ENCODE peak calls at places on chromosomes 7 and 10, in four cellular contexts. G, R, S and Z are unnamed samples.
A peak's percentile ranks its signal among the peaks of the same experiment; 100 is the strongest.

GRCh38 chr10:4663162-4663992 is 162.6 kb upstream of the AKR1E2 start:
- DNase-seq in G (peak; percentile 92), R (peak; percentile 33), S (peak; percentile 79), Z (peak; percentile 99)

GRCh38 chr7:127803626-127804025 is 151.6 kb downstream of the SND1 start:
- DNase-seq in G (no peak), R (no peak), S (no peak), Z (peak; percentile 53)

GRCh38 chr10:48885376-48885775 is 54.3 kb downstream of the LRRC18 start:
- DNase-seq in G (peak; percentile 25), R (peak; percentile 9), S (peak; percentile 57), Z (no peak)

GRCh38 chr10:12597800-12598750 is 248.7 kb downstream of the CAMK1D start:
- DNase-seq in G (no peak), R (no peak), S (peak; percentile 31), Z (no peak)

GRCh38 chr10:34655286-34656170 is 159.6 kb downstream of the PARD3 start:
- DNase-seq in G (peak; percentile 59), R (peak; percentile 71), S (peak; percentile 90), Z (peak; percentile 42)

GRCh38 chr10:131676971-131677421 is 223.8 kb upstream of the PPP2R2D start:
- DNase-seq in G (peak; percentile 45), R (peak; percentile 82), S (peak; percentile 28), Z (no peak)

GRCh38 chr10:51574248-51575067 is 124.9 kb downstream of the CSTF2T start:
- DNase-seq in G (no peak), R (no peak), S (no peak), Z (no peak)

GRCh38 chr7:102395620-102395957 is 574 bp upstream of the PRKRIP1 start:
- DNase-seq in G (peak; percentile 27), R (no peak), S (no peak), Z (no peak)

GRCh38 chr7:64795176-64795575 is 948 bp downstream of the ZNF138 start:
- DNase-seq in G (no peak), R (no peak), S (peak; percentile 33), Z (no peak)

GRCh38 chr10:62506371-62506770 is 132.2 kb downstream of the ZNF365 start:
- DNase-seq in G (peak; percentile 85), R (no peak), S (no peak), Z (no peak)

GRCh38 chr10:53667063-53667462 is 894.5 kb upstream of the MBL2 start:
- DNase-seq in G (no peak), R (no peak), S (no peak), Z (peak; percentile 67)

GRCh38 chr7:20784311-20785210 is 2.1 kb downstream of the SP8 start:
- DNase-seq in G (no peak), R (no peak), S (peak; percentile 65), Z (peak; percentile 66)

GRCh38 chr7:69808401-69808800 is 210.1 kb downstream of the AUTS2 start:
- DNase-seq in G (no peak), R (no peak), S (no peak), Z (no peak)

GRCh38 chr10:60167056-60167455 is 222.6 kb downstream of the ANK3 start:
- DNase-seq in G (no peak), R (no peak), S (peak; percentile 49), Z (no peak)

GRCh38 chr10:22599048-22599561 is 115.3 kb downstream of the PIP4K2A start:
- DNase-seq in G (peak; percentile 14), R (no peak), S (no peak), Z (peak; percentile 41)

GRCh38 chr10:7696545-7696944 is 6.6 kb upstream of the ITIH2 start:
- DNase-seq in G (no peak), R (no peak), S (no peak), Z (no peak)

GRCh38 chr10:36096571-36096970 is 454.5 kb upstream of the FZD8 start:
- DNase-seq in G (no peak), R (no peak), S (no peak), Z (peak; percentile 47)

GRCh38 chr7:130966246-130967009 is 232.4 kb upstream of the KLF14 start:
- DNase-seq in G (no peak), R (no peak), S (no peak), Z (no peak)

GRCh38 chr10:7210516-7210915 is 200.3 kb downstream of the SFMBT2 start:
- DNase-seq in G (no peak), R (no peak), S (no peak), Z (no peak)

GRCh38 chr10:12766222-12766621 is 235.3 kb downstream of the CCDC3 start:
- DNase-seq in G (no peak), R (no peak), S (peak; percentile 88), Z (no peak)

GRCh38 chr10:69333205-69333604 is 54.9 kb downstream of the HK1 start:
- DNase-seq in G (no peak), R (no peak), S (peak; percentile 77), Z (peak; percentile 63)

GRCh38 chr7:130095812-130096211 is 25.5 kb downstream of the KLHDC10 start:
- DNase-seq in G (no peak), R (no peak), S (no peak), Z (no peak)

GRCh38 chr10:105029285-105029684 is 388.2 kb downstream of the SORCS3 start:
- DNase-seq in G (no peak), R (no peak), S (peak; percentile 39), Z (no peak)

GRCh38 chr10:111037868-111038267 is 39.0 kb upstream of the ADRA2A start:
- DNase-seq in G (peak; percentile 30), R (no peak), S (no peak), Z (no peak)